ENCODE peak calls at places on chromosomes 7 and 10, in six cellular contexts. One of them, this sample, is unnamed.

GRCh38 chr7:87447251-87447650 is 28.2 kb downstream of the ABCB4 start:
- DNase-seq in fibroblast of lung: no peak
- DNase-seq in neural progenitor cell: no peak
- DNase-seq in mesenchymal stem cell: no peak
- DNase-seq in OCI-LY7: no peak
- DNase-seq in MM.1S: no peak
- DNase-seq in this sample: no peak

GRCh38 chr7:94182066-94182465 is 177.9 kb upstream of the BET1 start:
- DNase-seq in fibroblast of lung: peak; percentile 80
- DNase-seq in MM.1S: no peak
- DNase-seq in OCI-LY7: no peak
- DNase-seq in neural progenitor cell: no peak
- DNase-seq in mesenchymal stem cell: peak; percentile 84
- DNase-seq in this sample: peak; percentile 70

GRCh38 chr7:43196379-43196778 is 83.9 kb downstream of the HECW1 start:
- DNase-seq in MM.1S: no peak
- DNase-seq in fibroblast of lung: no peak
- DNase-seq in OCI-LY7: no peak
- DNase-seq in neural progenitor cell: no peak
- DNase-seq in mesenchymal stem cell: no peak
- DNase-seq in this sample: no peak

GRCh38 chr7:143979359-143979758 is 20.8 kb upstream of the OR6B1 start:
- DNase-seq in neural progenitor cell: no peak
- DNase-seq in MM.1S: no peak
- DNase-seq in fibroblast of lung: peak; percentile 51
- DNase-seq in OCI-LY7: no peak
- DNase-seq in mesenchymal stem cell: peak; percentile 22
- DNase-seq in this sample: peak; percentile 8

GRCh38 chr10:126421745-126422144 is 33.5 kb upstream of the ADAM12 start:
- DNase-seq in mesenchymal stem cell: peak; percentile 95
- DNase-seq in MM.1S: no peak
- DNase-seq in fibroblast of lung: peak; percentile 95
- DNase-seq in OCI-LY7: no peak
- DNase-seq in neural progenitor cell: no peak
- DNase-seq in this sample: peak; percentile 39

GRCh38 chr7:130071701-130072622 is 1.6 kb downstream of the KLHDC10 start:
- DNase-seq in fibroblast of lung: peak; percentile 91
- DNase-seq in OCI-LY7: peak; percentile 87
- DNase-seq in MM.1S: peak; percentile 89
- DNase-seq in mesenchymal stem cell: peak; percentile 91
- DNase-seq in neural progenitor cell: peak; percentile 90
- DNase-seq in this sample: peak; percentile 75

GRCh38 chr7:17640730-17641377 is 299.4 kb downstream of the SNX13 start:
- DNase-seq in MM.1S: peak; percentile 34
- DNase-seq in neural progenitor cell: peak; percentile 54
- DNase-seq in mesenchymal stem cell: peak; percentile 23
- DNase-seq in OCI-LY7: peak; percentile 35
- DNase-seq in fibroblast of lung: peak; percentile 44
- DNase-seq in this sample: no peak

GRCh38 chr7:159105845-159106614 is 38.6 kb downstream of the VIPR2 start:
- DNase-seq in neural progenitor cell: peak; percentile 81
- DNase-seq in OCI-LY7: no peak
- DNase-seq in mesenchymal stem cell: no peak
- DNase-seq in MM.1S: no peak
- DNase-seq in fibroblast of lung: no peak
- DNase-seq in this sample: no peak

GRCh38 chr7:16315280-16315679 is 106.1 kb downstream of the CRPPA start:
- DNase-seq in fibroblast of lung: no peak
- DNase-seq in OCI-LY7: no peak
- DNase-seq in mesenchymal stem cell: no peak
- DNase-seq in MM.1S: no peak
- DNase-seq in neural progenitor cell: no peak
- DNase-seq in this sample: peak; percentile 10

GRCh38 chr7:33887576-33887975 is 17.8 kb upstream of the BMPER start:
- DNase-seq in neural progenitor cell: no peak
- DNase-seq in OCI-LY7: no peak
- DNase-seq in fibroblast of lung: no peak
- DNase-seq in MM.1S: no peak
- DNase-seq in mesenchymal stem cell: no peak
- DNase-seq in this sample: no peak

GRCh38 chr7:39535064-39535463 is 31.1 kb upstream of the YAE1 start:
- DNase-seq in MM.1S: no peak
- DNase-seq in neural progenitor cell: no peak
- DNase-seq in mesenchymal stem cell: no peak
- DNase-seq in fibroblast of lung: no peak
- DNase-seq in OCI-LY7: no peak
- DNase-seq in this sample: no peak

GRCh38 chr7:2028733-2029132 is 204.0 kb downstream of the MAD1L1 start:
- DNase-seq in OCI-LY7: no peak
- DNase-seq in neural progenitor cell: no peak
- DNase-seq in fibroblast of lung: no peak
- DNase-seq in mesenchymal stem cell: no peak
- DNase-seq in MM.1S: no peak
- DNase-seq in this sample: no peak

GRCh38 chr10:132788831-132789219 is 2.9 kb upstream of the NKX6-2 start:
- DNase-seq in neural progenitor cell: peak; percentile 71
- DNase-seq in MM.1S: no peak
- DNase-seq in fibroblast of lung: no peak
- DNase-seq in mesenchymal stem cell: no peak
- DNase-seq in OCI-LY7: no peak
- DNase-seq in this sample: no peak

GRCh38 chr10:63175534-63175933 is 42.4 kb downstream of the NRBF2 start:
- DNase-seq in OCI-LY7: no peak
- DNase-seq in mesenchymal stem cell: no peak
- DNase-seq in fibroblast of lung: no peak
- DNase-seq in neural progenitor cell: no peak
- DNase-seq in MM.1S: no peak
- DNase-seq in this sample: no peak

GRCh38 chr7:3106353-3106752 is 62.7 kb upstream of the CARD11 start:
- DNase-seq in mesenchymal stem cell: no peak
- DNase-seq in fibroblast of lung: no peak
- DNase-seq in MM.1S: no peak
- DNase-seq in OCI-LY7: no peak
- DNase-seq in neural progenitor cell: no peak
- DNase-seq in this sample: no peak

GRCh38 chr7:22230238-22230637 is 126.7 kb downstream of the RAPGEF5 start:
- DNase-seq in fibroblast of lung: no peak
- DNase-seq in MM.1S: no peak
- DNase-seq in neural progenitor cell: no peak
- DNase-seq in OCI-LY7: no peak
- DNase-seq in mesenchymal stem cell: no peak
- DNase-seq in this sample: peak; percentile 5

GRCh38 chr10:13844651-13845050 is 257.9 kb downstream of the PRPF18 start:
- DNase-seq in OCI-LY7: no peak
- DNase-seq in MM.1S: no peak
- DNase-seq in fibroblast of lung: no peak
- DNase-seq in neural progenitor cell: no peak
- DNase-seq in mesenchymal stem cell: peak; percentile 70
- DNase-seq in this sample: no peak

DNA sequence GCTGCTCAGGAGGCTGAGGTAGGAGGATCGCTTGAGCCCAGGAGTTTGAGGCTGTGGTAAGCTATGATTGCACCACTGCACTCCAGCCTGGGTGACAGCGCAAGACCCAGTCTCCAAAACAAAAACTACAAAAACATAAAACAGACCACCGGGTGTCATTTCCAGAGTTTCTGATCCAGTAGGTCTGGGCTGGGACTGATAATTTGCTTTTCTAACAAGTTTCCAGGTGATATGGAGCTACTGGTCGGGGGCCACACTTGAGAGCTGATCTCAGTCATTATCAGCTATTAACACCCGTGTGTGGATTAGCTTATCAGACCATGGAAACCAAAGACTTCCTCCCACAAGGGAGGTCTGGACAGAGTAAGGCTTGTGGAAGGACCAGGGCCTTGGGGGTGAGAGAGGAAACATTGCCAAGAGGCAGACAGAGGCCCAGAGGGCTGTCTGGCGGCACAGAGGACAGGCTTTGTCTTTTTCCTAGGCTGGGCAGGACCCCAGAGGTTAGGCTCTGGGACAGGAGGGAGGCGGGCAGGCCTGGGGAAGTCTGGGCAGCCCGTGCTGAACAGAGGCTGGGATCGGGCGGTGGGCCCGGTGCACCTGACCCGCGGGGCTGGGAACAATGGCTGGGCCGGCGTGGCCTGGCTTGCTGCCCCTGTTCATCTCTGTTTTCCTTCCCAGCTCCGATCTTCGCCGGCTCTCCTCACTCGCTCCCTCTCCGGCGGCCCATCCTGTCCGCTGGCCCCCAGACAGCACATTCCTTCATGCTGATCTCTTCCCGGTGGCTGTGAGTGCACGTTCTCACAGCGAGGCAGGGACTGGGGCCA is 25.2 kb downstream of the TMEM270 start:
- DNase-seq in neural progenitor cell: peak; percentile 25
- DNase-seq in MM.1S: no peak
- DNase-seq in OCI-LY7: no peak
- DNase-seq in mesenchymal stem cell: no peak
- DNase-seq in fibroblast of lung: peak; percentile 47
- DNase-seq in this sample: no peak
- H2AFZ ChIP-seq in neural progenitor cell: peak overlapping the region; percentile 64
- H2AFZ ChIP-seq in MM.1S: no peak overlapping the region
- H2AFZ ChIP-seq in OCI-LY7: no peak overlapping the region
- H2AFZ ChIP-seq in mesenchymal stem cell: no peak overlapping the region
- H2AFZ ChIP-seq in fibroblast of lung: no peak overlapping the region
- H2AFZ ChIP-seq in this sample: peak overlapping the region; percentile 24

GRCh38 chr7:5838771-5839170 is 41.8 kb upstream of the OCM start:
- DNase-seq in MM.1S: no peak
- DNase-seq in neural progenitor cell: no peak
- DNase-seq in mesenchymal stem cell: no peak
- DNase-seq in fibroblast of lung: no peak
- DNase-seq in OCI-LY7: no peak
- DNase-seq in this sample: no peak
- H2AFZ ChIP-seq in MM.1S: no peak overlapping the region
- H2AFZ ChIP-seq in neural progenitor cell: no peak overlapping the region
- H2AFZ ChIP-seq in mesenchymal stem cell: no peak overlapping the region
- H2AFZ ChIP-seq in fibroblast of lung: no peak overlapping the region
- H2AFZ ChIP-seq in OCI-LY7: no peak overlapping the region
- H2AFZ ChIP-seq in this sample: no peak overlapping the region

GRCh38 chr7:96727534-96728088 is 18.0 kb upstream of the SEM1 start:
- DNase-seq in MM.1S: no peak
- DNase-seq in OCI-LY7: no peak
- DNase-seq in neural progenitor cell: no peak
- DNase-seq in mesenchymal stem cell: no peak
- DNase-seq in fibroblast of lung: no peak
- DNase-seq in this sample: peak; percentile 6
- H2AFZ ChIP-seq in MM.1S: no peak overlapping the region
- H2AFZ ChIP-seq in OCI-LY7: no peak overlapping the region
- H2AFZ ChIP-seq in neural progenitor cell: peak overlapping the region; percentile 15
- H2AFZ ChIP-seq in mesenchymal stem cell: no peak overlapping the region
- H2AFZ ChIP-seq in fibroblast of lung: no peak overlapping the region
- H2AFZ ChIP-seq in this sample: peak overlapping the region; percentile 90

DNA sequence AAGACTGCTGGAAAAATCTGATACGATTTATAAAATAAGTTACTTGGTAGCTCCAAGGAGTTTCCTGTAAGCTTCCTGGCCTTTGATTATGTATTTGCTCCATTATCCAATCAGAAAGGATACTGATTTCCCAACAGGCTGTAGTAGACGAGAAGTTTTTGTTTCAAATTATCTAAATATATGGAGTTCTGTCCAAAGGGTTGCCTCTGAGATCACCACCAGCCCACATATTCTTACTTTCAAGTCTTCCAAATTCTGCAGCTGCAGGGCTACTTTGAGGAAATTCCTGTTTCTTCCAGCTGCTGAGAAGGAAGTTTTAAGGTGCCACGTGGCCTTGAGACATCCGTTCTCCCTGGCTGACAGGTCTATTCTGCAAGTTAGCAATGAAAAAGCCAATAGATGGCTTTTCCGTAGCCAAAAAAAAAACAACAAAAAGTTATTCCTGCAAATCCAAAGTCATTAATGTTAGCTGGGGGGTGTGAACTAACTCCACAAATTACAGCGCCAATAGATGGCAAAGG is 286.0 kb downstream of the TWIST1 start:
- DNase-seq in MM.1S: no peak
- DNase-seq in OCI-LY7: no peak
- DNase-seq in neural progenitor cell: no peak
- DNase-seq in mesenchymal stem cell: no peak
- DNase-seq in fibroblast of lung: peak; percentile 52
- DNase-seq in this sample: no peak
- H2AFZ ChIP-seq in MM.1S: no peak overlapping the region
- H2AFZ ChIP-seq in OCI-LY7: no peak overlapping the region
- H2AFZ ChIP-seq in neural progenitor cell: no peak overlapping the region
- H2AFZ ChIP-seq in mesenchymal stem cell: no peak overlapping the region
- H2AFZ ChIP-seq in fibroblast of lung: no peak overlapping the region
- H2AFZ ChIP-seq in this sample: peak overlapping the region; percentile 56

GRCh38 chr7:140967438-140967837 is 42.7 kb upstream of the BRAF start:
- DNase-seq in fibroblast of lung: no peak
- DNase-seq in MM.1S: no peak
- DNase-seq in neural progenitor cell: no peak
- DNase-seq in mesenchymal stem cell: no peak
- DNase-seq in OCI-LY7: no peak
- DNase-seq in this sample: no peak
- H2AFZ ChIP-seq in fibroblast of lung: no peak overlapping the region
- H2AFZ ChIP-seq in MM.1S: no peak overlapping the region
- H2AFZ ChIP-seq in neural progenitor cell: peak overlapping the region; percentile 18
- H2AFZ ChIP-seq in mesenchymal stem cell: no peak overlapping the region
- H2AFZ ChIP-seq in OCI-LY7: no peak overlapping the region
- H2AFZ ChIP-seq in this sample: no peak overlapping the region

GRCh38 chr7:74427974-74428373 is 25.7 kb upstream of the GTF2IRD1 start:
- DNase-seq in mesenchymal stem cell: no peak
- DNase-seq in OCI-LY7: no peak
- DNase-seq in MM.1S: no peak
- DNase-seq in fibroblast of lung: no peak
- DNase-seq in neural progenitor cell: no peak
- DNase-seq in this sample: no peak

GRCh38 chr7:74424291-74424880 is 29.3 kb upstream of the GTF2IRD1 start:
- DNase-seq in fibroblast of lung: no peak
- DNase-seq in mesenchymal stem cell: no peak
- DNase-seq in neural progenitor cell: no peak
- DNase-seq in OCI-LY7: no peak
- DNase-seq in MM.1S: no peak
- DNase-seq in this sample: no peak

GRCh38 chr7:74430961-74431466 is 22.7 kb upstream of the GTF2IRD1 start:
- DNase-seq in mesenchymal stem cell: no peak
- DNase-seq in OCI-LY7: no peak
- DNase-seq in fibroblast of lung: no peak
- DNase-seq in neural progenitor cell: peak; percentile 29
- DNase-seq in MM.1S: no peak
- DNase-seq in this sample: no peak

GRCh38 chr7:74429153-74429747 is 24.5 kb upstream of the GTF2IRD1 start:
- DNase-seq in OCI-LY7: no peak
- DNase-seq in neural progenitor cell: peak; percentile 23
- DNase-seq in MM.1S: no peak
- DNase-seq in mesenchymal stem cell: peak; percentile 88
- DNase-seq in fibroblast of lung: peak; percentile 67
- DNase-seq in this sample: no peak
- H2AFZ ChIP-seq in OCI-LY7: no peak overlapping the region
- H2AFZ ChIP-seq in neural progenitor cell: peak overlapping the region; percentile 70
- H2AFZ ChIP-seq in MM.1S: no peak overlapping the region
- H2AFZ ChIP-seq in mesenchymal stem cell: no peak overlapping the region
- H2AFZ ChIP-seq in fibroblast of lung: no peak overlapping the region
- H2AFZ ChIP-seq in this sample: no peak overlapping the region

DNA sequence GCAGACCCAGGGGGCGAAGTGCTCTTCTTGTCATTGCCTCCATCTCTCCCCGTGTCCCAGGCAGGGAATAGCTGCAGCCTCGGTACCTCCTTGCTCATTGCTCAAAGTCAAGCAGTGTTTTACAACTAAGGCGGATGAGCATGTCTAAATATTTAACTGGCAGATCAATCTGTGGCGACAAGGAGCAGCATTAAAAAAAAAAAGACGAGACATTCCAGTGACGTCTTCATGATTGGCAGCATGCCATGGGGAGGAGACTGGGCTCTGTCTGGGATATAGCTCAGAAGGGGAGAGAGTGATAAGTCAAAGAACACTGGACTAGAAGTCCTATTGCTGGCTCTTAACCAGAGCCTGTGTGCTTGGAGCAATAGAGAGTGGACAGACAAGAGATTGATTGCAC is 287.4 kb upstream of the PODXL start:
- DNase-seq in fibroblast of lung: peak; percentile 14
- DNase-seq in MM.1S: no peak
- DNase-seq in mesenchymal stem cell: peak; percentile 10
- DNase-seq in neural progenitor cell: no peak
- DNase-seq in OCI-LY7: no peak
- DNase-seq in this sample: peak; percentile 6
- H2AFZ ChIP-seq in fibroblast of lung: no peak overlapping the region
- H2AFZ ChIP-seq in MM.1S: no peak overlapping the region
- H2AFZ ChIP-seq in mesenchymal stem cell: no peak overlapping the region
- H2AFZ ChIP-seq in neural progenitor cell: no peak overlapping the region
- H2AFZ ChIP-seq in OCI-LY7: no peak overlapping the region
- H2AFZ ChIP-seq in this sample: no peak overlapping the region